ENCODE peak calls at places on chromosomes 1 and 21, in nine cellular contexts. H, C, P, T, N, U, O, Q and J are unnamed samples.

GRCh38 chr1:199399996-199400714 is 627.4 kb upstream of the NR5A2 start:
- DNase-seq in C (no peak), H (no peak), N (no peak), P (no peak), U (no peak), Q (no peak), T (no peak), O (no peak), J (no peak)

GRCh38 chr1:149978547-149979023 is 31.9 kb downstream of the OTUD7B start:
- DNase-seq in C (no peak), P (peak; percentile 27), O (no peak), T (peak; percentile 38), H (peak; percentile 26), U (no peak), N (no peak), Q (no peak), J (no peak)

GRCh38 chr1:145936247-145936646 is 9.0 kb upstream of the RBM8A start:
- DNase-seq in U (peak; percentile 67), Q (no peak), O (no peak), P (peak; percentile 35), N (no peak), T (no peak), H (no peak), C (no peak), J (no peak)

GRCh38 chr1:6513296-6513928 is 21.9 kb upstream of the PLEKHG5 start:
- DNase-seq in N (no peak), O (no peak), C (no peak), T (no peak), P (peak; percentile 56), U (no peak), H (no peak), Q (no peak), J (no peak)

GRCh38 chr1:246750752-246751151 is 26.5 kb downstream of the SCCPDH start:
- DNase-seq in P (no peak), C (no peak), O (no peak), Q (no peak), T (no peak), U (no peak), H (no peak), N (no peak), J (no peak)

GRCh38 chr1:108643492-108644333 is 17.2 kb downstream of the HENMT1 start:
- DNase-seq in T (peak; percentile 70), Q (peak; percentile 44), H (peak; percentile 90), O (no peak), C (no peak), P (peak; percentile 74), N (no peak), U (no peak), J (no peak)

GRCh38 chr1:183339556-183340167 is 78.5 kb downstream of the NMNAT2 start:
- DNase-seq in H (no peak), Q (no peak), N (no peak), C (no peak), T (no peak), O (no peak), P (no peak), U (no peak), J (no peak)

GRCh38 chr21:28633803-28634572 is 358.7 kb downstream of the LTN1 start:
- DNase-seq in Q (no peak), H (peak; percentile 92), P (peak; percentile 96), N (peak; percentile 17), T (no peak), U (no peak), C (no peak), O (no peak), J (no peak)

GRCh38 chr21:36400719-36401118 is 15.5 kb downstream of the CHAF1B start:
- DNase-seq in H (no peak), U (no peak), Q (no peak), C (no peak), O (no peak), N (no peak), T (no peak), P (no peak), J (no peak)

GRCh38 chr1:94033849-94034248 is 87.1 kb downstream of the ABCA4 start:
- DNase-seq in O (no peak), P (no peak), T (no peak), H (no peak), U (no peak), Q (no peak), C (no peak), N (no peak), J (no peak)

GRCh38 chr1:37662031-37662755 is 27.5 kb upstream of the RSPO1 start:
- DNase-seq in Q (no peak), T (no peak), H (no peak), O (no peak), P (no peak), N (no peak), U (no peak), C (no peak), J (no peak)

GRCh38 chr1:18652791-18653190 is 22.1 kb downstream of the PAX7 start:
- DNase-seq in N (no peak), O (no peak), H (no peak), Q (no peak), P (no peak), T (no peak), C (no peak), U (no peak), J (no peak)

GRCh38 chr1:91707890-91708218 is 178.1 kb downstream of the TGFBR3 start:
- DNase-seq in C (no peak), P (no peak), O (no peak), U (no peak), Q (no peak), T (no peak), N (no peak), H (no peak), J (no peak)

GRCh38 chr1:91708691-91709090 is 177.3 kb downstream of the TGFBR3 start:
- DNase-seq in Q (no peak), O (no peak), H (no peak), P (no peak), C (no peak), U (no peak), N (no peak), T (no peak), J (no peak)

GRCh38 chr1:91704746-91705145 is 181.2 kb downstream of the TGFBR3 start:
- DNase-seq in C (no peak), T (no peak), Q (no peak), O (no peak), H (no peak), U (no peak), P (no peak), N (no peak), J (no peak)

GRCh38 chr1:91707114-91707889 is 178.6 kb downstream of the TGFBR3 start:
- DNase-seq in U (no peak), C (no peak), P (no peak), Q (no peak), T (peak; percentile 62), N (no peak), H (no peak), O (no peak), J (no peak)

DNA sequence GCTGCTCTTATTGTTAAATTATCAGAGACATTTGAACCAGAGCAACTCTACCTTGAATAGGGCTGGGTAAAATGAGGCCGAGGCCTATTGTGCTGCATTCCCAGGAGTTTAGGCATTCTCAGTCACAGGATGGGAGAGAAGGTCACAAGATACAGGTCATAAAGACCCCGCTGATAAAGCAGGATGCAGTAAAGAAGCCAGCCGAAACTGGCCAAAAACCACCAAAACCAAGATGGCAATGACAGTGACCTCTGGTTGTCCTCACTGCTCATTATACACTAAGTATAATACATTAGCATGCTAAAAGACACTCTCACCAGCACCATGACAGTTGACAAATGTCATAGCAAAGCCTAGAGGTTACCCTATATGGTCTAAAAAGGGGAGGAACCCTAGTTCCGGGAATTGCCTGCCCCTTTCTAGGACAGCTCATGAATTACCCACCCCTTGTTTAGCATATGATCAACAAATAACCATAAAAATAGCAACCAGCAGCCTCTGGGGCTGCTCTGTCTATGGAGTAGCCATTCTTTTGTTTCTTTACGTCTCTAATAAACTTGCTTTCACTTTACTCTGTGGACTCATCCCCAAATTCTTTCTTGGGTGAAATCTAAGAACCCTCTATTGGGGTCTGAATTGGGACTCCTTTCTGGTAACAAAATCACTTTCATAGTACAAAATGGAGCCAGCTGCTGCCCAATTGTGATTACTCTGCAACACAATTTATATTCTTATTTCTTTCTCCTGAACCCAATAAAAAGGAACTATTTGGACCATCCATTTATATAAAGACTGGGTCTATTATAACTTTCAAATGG is 179.6 kb downstream of the TGFBR3 start:
- DNase-seq in N (no peak), U (no peak), Q (no peak), H (no peak), O (no peak), P (no peak), C (no peak), T (no peak), J (no peak)
- TF ChIP-seq CTCF in N (no peak), U (no peak), Q (no peak), H (no peak), O (no peak), P (no peak), C (no peak), T (no peak), J (no peak)

DNA sequence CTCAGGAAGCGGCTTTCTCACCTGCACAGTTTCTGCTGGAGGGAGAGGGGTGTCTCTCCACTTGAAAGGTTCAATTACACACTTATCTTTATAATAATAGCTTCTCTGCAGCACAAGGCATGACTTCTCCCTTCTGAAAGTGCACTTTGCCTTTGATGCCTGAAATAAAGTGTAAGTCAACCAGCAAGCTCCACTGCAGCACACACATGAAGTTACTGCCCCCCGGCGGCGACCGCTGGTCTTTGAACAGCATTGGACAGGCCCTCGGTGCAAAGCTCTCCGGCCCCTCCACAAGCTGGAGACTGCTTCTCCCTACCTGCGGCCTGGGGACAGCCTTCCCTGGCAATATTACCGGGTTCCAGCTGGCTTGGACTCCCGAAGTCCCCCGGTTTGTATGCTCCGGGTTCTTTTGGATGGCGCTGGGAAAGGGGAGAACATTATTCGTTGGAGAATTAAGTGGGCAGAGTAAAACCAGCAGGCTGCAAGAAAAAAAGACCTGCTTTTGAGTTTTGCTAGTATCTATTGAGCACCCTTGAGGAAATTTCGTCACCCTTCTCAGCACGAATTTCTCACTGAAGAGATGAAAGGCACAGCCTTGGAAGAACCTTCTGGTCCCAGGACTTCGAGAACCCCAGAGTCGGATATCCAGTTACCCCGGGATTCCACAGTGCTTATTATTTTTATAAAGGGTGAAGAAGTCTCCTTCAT is 11.8 kb downstream of the RCAN1 start:
- DNase-seq in N (peak; percentile 84), O (peak; percentile 76), C (peak; percentile 83), P (peak; percentile 81), H (peak; percentile 82), U (peak; percentile 92), Q (peak; percentile 21), T (peak; percentile 86), J (peak; percentile 83)
- TF ChIP-seq CTCF in N (peak; percentile 72), O (peak; percentile 63), C (peak; percentile 66), P (peak; percentile 82), H (peak; percentile 87), U (peak; percentile 89), Q (peak; percentile 62), T (peak; percentile 78), J (peak; percentile 43)

DNA sequence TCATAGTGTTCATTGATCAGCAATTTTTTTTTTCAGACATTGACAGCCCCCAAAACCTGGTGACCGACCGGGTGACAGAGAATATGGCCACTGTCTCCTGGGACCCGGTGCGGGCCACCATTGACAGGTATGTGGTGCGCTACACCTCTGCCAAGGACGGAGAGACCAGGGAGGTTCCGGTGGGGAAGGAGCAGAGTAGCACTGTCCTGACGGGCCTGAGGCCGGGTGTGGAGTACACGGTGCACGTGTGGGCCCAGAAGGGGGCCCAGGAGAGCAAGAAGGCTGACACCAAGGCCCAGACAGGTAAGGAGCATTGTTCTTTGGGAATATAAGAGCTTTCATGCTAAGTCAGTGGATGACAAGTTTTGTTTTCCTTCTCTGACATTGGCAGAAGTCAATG is 49.3 kb downstream of the TNN start:
- DNase-seq in P (no peak), C (no peak), O (no peak), H (no peak), Q (no peak), N (no peak), T (no peak), U (no peak), J (no peak)
- TF ChIP-seq CTCF in P (no peak), C (no peak), O (no peak), H (no peak), Q (no peak), N (no peak), T (no peak), U (no peak), J (no peak)

GRCh38 chr1:35769188-35769758 is 505 bp downstream of the CLSPN start:
- DNase-seq in N (peak; percentile 80), H (peak; percentile 89), Q (peak; percentile 63), O (peak; percentile 71), T (peak; percentile 96), U (peak; percentile 94), C (peak; percentile 91), P (peak; percentile 86), J (peak; percentile 88)
- TF ChIP-seq CTCF in N (no peak), H (peak; percentile 28), Q (no peak), O (no peak), T (peak; percentile 23), U (peak; percentile 28), C (no peak), P (peak; percentile 7), J (no peak)